ENCODE peak calls at places on chromosomes 4 and X, in seven cellular contexts. One of them, this sample, is unnamed.

GRCh38 chr4:154490589-154491340 is 834 bp downstream of the DCHS2 start:
- DNase-seq in H1: no peak
- DNase-seq in GM12892: peak; percentile 33
- DNase-seq in SK-N-SH: peak; percentile 41
- DNase-seq in K562: no peak
- DNase-seq in HepG2: no peak
- DNase-seq in GM12878: no peak
- DNase-seq in this sample: peak; percentile 34

GRCh38 chr4:169407217-169407845 is 136.6 kb upstream of the SH3RF1 start:
- DNase-seq in GM12878: no peak
- DNase-seq in HepG2: no peak
- DNase-seq in H1: no peak
- DNase-seq in SK-N-SH: no peak
- DNase-seq in GM12892: no peak
- DNase-seq in K562: no peak
- DNase-seq in this sample: no peak

GRCh38 chr4:3399277-3400194 is 42.2 kb upstream of the HGFAC start:
- DNase-seq in SK-N-SH: peak; percentile 33
- DNase-seq in K562: peak; percentile 71
- DNase-seq in HepG2: peak; percentile 36
- DNase-seq in H1: no peak
- DNase-seq in GM12892: no peak
- DNase-seq in GM12878: no peak
- DNase-seq in this sample: no peak

GRCh38 chrX:1400731-1401471 is 9.0 kb upstream of the SLC25A6 start:
- DNase-seq in H1: peak; percentile 91
- DNase-seq in GM12892: no peak
- DNase-seq in GM12878: no peak
- DNase-seq in SK-N-SH: no peak
- DNase-seq in HepG2: peak; percentile 83
- DNase-seq in K562: no peak
- DNase-seq in this sample: no peak

GRCh38 chr4:7359302-7360063 is 75.2 kb downstream of the PSAPL1 start:
- DNase-seq in GM12892: no peak
- DNase-seq in K562: no peak
- DNase-seq in HepG2: no peak
- DNase-seq in H1: no peak
- DNase-seq in SK-N-SH: no peak
- DNase-seq in GM12878: no peak
- DNase-seq in this sample: no peak

GRCh38 chr4:6917445-6918241 is 8.0 kb downstream of the TBC1D14 start:
- DNase-seq in SK-N-SH: peak; percentile 56
- DNase-seq in K562: peak; percentile 63
- DNase-seq in GM12892: no peak
- DNase-seq in GM12878: no peak
- DNase-seq in H1: no peak
- DNase-seq in HepG2: peak; percentile 95
- DNase-seq in this sample: no peak

GRCh38 chr4:39181520-39181904 is 817 bp upstream of the WDR19 start:
- DNase-seq in GM12878: no peak
- DNase-seq in GM12892: no peak
- DNase-seq in H1: no peak
- DNase-seq in HepG2: no peak
- DNase-seq in K562: no peak
- DNase-seq in SK-N-SH: no peak
- DNase-seq in this sample: no peak

GRCh38 chr4:182874158-182874855 is 42.9 kb downstream of the DCTD start:
- DNase-seq in K562: no peak
- DNase-seq in GM12892: no peak
- DNase-seq in GM12878: no peak
- DNase-seq in HepG2: no peak
- DNase-seq in SK-N-SH: no peak
- DNase-seq in H1: no peak
- DNase-seq in this sample: no peak

GRCh38 chrX:143634701-143635442 is 1.0 kb downstream of the SLITRK4 start:
- DNase-seq in K562: no peak
- DNase-seq in SK-N-SH: no peak
- DNase-seq in GM12892: no peak
- DNase-seq in HepG2: no peak
- DNase-seq in H1: no peak
- DNase-seq in GM12878: no peak
- DNase-seq in this sample: no peak

GRCh38 chr4:118942465-118942864 is 53.8 kb downstream of the SYNPO2 start:
- DNase-seq in GM12892: no peak
- DNase-seq in SK-N-SH: peak; percentile 12
- DNase-seq in GM12878: no peak
- DNase-seq in H1: no peak
- DNase-seq in HepG2: no peak
- DNase-seq in K562: no peak
- DNase-seq in this sample: no peak

GRCh38 chr4:109298279-109299010 is 4.0 kb downstream of the COL25A1 start:
- DNase-seq in K562: peak; percentile 24
- DNase-seq in H1: no peak
- DNase-seq in SK-N-SH: peak; percentile 27
- DNase-seq in GM12892: no peak
- DNase-seq in HepG2: no peak
- DNase-seq in GM12878: no peak
- DNase-seq in this sample: peak; percentile 12

GRCh38 chrX:20135956-20136355 is 5.7 kb downstream of the EIF1AX start:
- DNase-seq in K562: no peak
- DNase-seq in GM12878: no peak
- DNase-seq in HepG2: no peak
- DNase-seq in GM12892: no peak
- DNase-seq in H1: no peak
- DNase-seq in SK-N-SH: no peak
- DNase-seq in this sample: no peak

GRCh38 chr4:168076989-168077725 is 15.2 kb upstream of the ANXA10 start:
- DNase-seq in HepG2: peak; percentile 44
- DNase-seq in H1: peak; percentile 36
- DNase-seq in GM12878: peak; percentile 16
- DNase-seq in SK-N-SH: peak; percentile 37
- DNase-seq in K562: peak; percentile 38
- DNase-seq in GM12892: no peak
- DNase-seq in this sample: peak; percentile 8

GRCh38 chr4:81639248-81639647 is 167.5 kb upstream of the RASGEF1B start:
- DNase-seq in GM12892: no peak
- DNase-seq in K562: no peak
- DNase-seq in SK-N-SH: no peak
- DNase-seq in GM12878: no peak
- DNase-seq in H1: no peak
- DNase-seq in HepG2: no peak
- DNase-seq in this sample: no peak

GRCh38 chr4:183099537-183100297 is 660 bp downstream of the WWC2 start:
- DNase-seq in K562: peak; percentile 37
- DNase-seq in HepG2: peak; percentile 35
- DNase-seq in GM12892: peak; percentile 11
- DNase-seq in SK-N-SH: no peak
- DNase-seq in GM12878: no peak
- DNase-seq in H1: no peak
- DNase-seq in this sample: no peak

GRCh38 chr4:154314248-154314647 is 177.4 kb downstream of the DCHS2 start:
- DNase-seq in GM12892: no peak
- DNase-seq in K562: no peak
- DNase-seq in H1: no peak
- DNase-seq in GM12878: no peak
- DNase-seq in SK-N-SH: no peak
- DNase-seq in HepG2: peak; percentile 13
- DNase-seq in this sample: no peak

GRCh38 chrX:14922437-14922836 is 49.2 kb downstream of the MOSPD2 start:
- DNase-seq in K562: no peak
- DNase-seq in HepG2: no peak
- DNase-seq in GM12878: no peak
- DNase-seq in SK-N-SH: no peak
- DNase-seq in H1: no peak
- DNase-seq in GM12892: no peak
- DNase-seq in this sample: no peak

GRCh38 chr4:185115827-185116232 is 27.2 kb upstream of the SLC25A4 start:
- DNase-seq in HepG2: peak; percentile 79
- DNase-seq in SK-N-SH: peak; percentile 86
- DNase-seq in GM12878: no peak
- DNase-seq in H1: no peak
- DNase-seq in GM12892: no peak
- DNase-seq in K562: peak; percentile 91
- DNase-seq in this sample: no peak

GRCh38 chr4:10096201-10096975 is 20.2 kb downstream of the WDR1 start:
- DNase-seq in GM12878: peak; percentile 60
- DNase-seq in SK-N-SH: no peak
- DNase-seq in HepG2: no peak
- DNase-seq in GM12892: peak; percentile 45
- DNase-seq in H1: no peak
- DNase-seq in K562: peak; percentile 60
- DNase-seq in this sample: peak; percentile 62

GRCh38 chr4:4419896-4420295 is 33.0 kb downstream of the NSG1 start:
- DNase-seq in GM12892: no peak
- DNase-seq in GM12878: no peak
- DNase-seq in K562: no peak
- DNase-seq in HepG2: no peak
- DNase-seq in SK-N-SH: no peak
- DNase-seq in H1: no peak
- DNase-seq in this sample: no peak

GRCh38 chr4:165351359-165352130 is 24.1 kb downstream of the MSMO1 start:
- DNase-seq in K562: no peak
- DNase-seq in SK-N-SH: no peak
- DNase-seq in GM12892: no peak
- DNase-seq in H1: no peak
- DNase-seq in HepG2: peak; percentile 43
- DNase-seq in GM12878: no peak
- DNase-seq in this sample: no peak

GRCh38 chrX:19953145-19953544 is 37.7 kb downstream of the BCLAF3 start:
- DNase-seq in GM12892: no peak
- DNase-seq in HepG2: no peak
- DNase-seq in K562: no peak
- DNase-seq in H1: no peak
- DNase-seq in GM12878: no peak
- DNase-seq in SK-N-SH: no peak
- DNase-seq in this sample: no peak

GRCh38 chr4:153728660-153729059 is 31.2 kb downstream of the RNF175 start:
- DNase-seq in GM12892: no peak
- DNase-seq in HepG2: no peak
- DNase-seq in SK-N-SH: no peak
- DNase-seq in GM12878: no peak
- DNase-seq in H1: no peak
- DNase-seq in K562: no peak
- DNase-seq in this sample: no peak

GRCh38 chr4:185441479-185441878 is 15.7 kb upstream of the UFSP2 start:
- DNase-seq in K562: no peak
- DNase-seq in GM12892: no peak
- DNase-seq in HepG2: no peak
- DNase-seq in GM12878: no peak
- DNase-seq in SK-N-SH: no peak
- DNase-seq in H1: no peak
- DNase-seq in this sample: no peak

GRCh38 chr4:100063355-100063754 is 113.3 kb upstream of the H2AZ1 start:
- DNase-seq in SK-N-SH: peak; percentile 16
- DNase-seq in GM12878: no peak
- DNase-seq in GM12892: no peak
- DNase-seq in K562: no peak
- DNase-seq in H1: no peak
- DNase-seq in HepG2: no peak
- DNase-seq in this sample: no peak

DNA sequence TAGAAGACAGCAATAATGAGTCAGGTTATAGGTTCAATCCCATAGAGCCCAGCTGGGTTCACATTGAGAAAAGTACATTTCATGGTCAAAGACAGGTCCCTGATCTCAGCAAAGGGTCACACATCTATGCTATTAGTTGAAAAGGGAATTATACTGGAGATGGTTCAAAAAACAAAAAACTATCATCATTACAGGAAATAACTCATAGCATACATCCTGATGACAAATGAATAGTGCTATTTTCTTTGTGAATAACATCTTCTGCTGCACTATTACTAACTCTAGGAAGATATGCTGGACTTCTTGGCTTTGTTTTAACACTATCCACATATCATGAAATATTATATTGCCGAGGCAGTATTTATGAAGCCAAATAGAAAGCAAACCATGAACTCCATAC is 202.5 kb upstream of the MAB21L2 start:
- DNase-seq in SK-N-SH: no peak
- DNase-seq in HepG2: no peak
- DNase-seq in K562: no peak
- DNase-seq in GM12878: no peak
- DNase-seq in GM12892: no peak
- DNase-seq in H1: no peak
- DNase-seq in this sample: no peak
- TF ChIP-seq POLR2AphosphoS5 in SK-N-SH: no peak
- TF ChIP-seq POLR2AphosphoS5 in HepG2: no peak
- TF ChIP-seq POLR2AphosphoS5 in K562: no peak
- TF ChIP-seq POLR2AphosphoS5 in GM12878: no peak
- TF ChIP-seq POLR2AphosphoS5 in GM12892: no peak
- TF ChIP-seq POLR2AphosphoS5 in H1: no peak
- TF ChIP-seq POLR2AphosphoS5 in this sample: no peak

GRCh38 chrX:31098081-31098480 is 26.2 kb upstream of the FTHL17 start:
- DNase-seq in H1: no peak
- DNase-seq in HepG2: no peak
- DNase-seq in GM12892: no peak
- DNase-seq in GM12878: no peak
- DNase-seq in SK-N-SH: no peak
- DNase-seq in K562: no peak
- DNase-seq in this sample: no peak

GRCh38 chrX:31099536-31100090 is 27.8 kb upstream of the FTHL17 start:
- DNase-seq in H1: no peak
- DNase-seq in GM12878: peak; percentile 77
- DNase-seq in SK-N-SH: no peak
- DNase-seq in HepG2: no peak
- DNase-seq in K562: no peak
- DNase-seq in GM12892: no peak
- DNase-seq in this sample: no peak
- TF ChIP-seq TAF1 in H1: no peak
- TF ChIP-seq TAF1 in GM12878: no peak
- TF ChIP-seq TAF1 in SK-N-SH: no peak
- TF ChIP-seq TAF1 in HepG2: no peak
- TF ChIP-seq TAF1 in K562: no peak
- TF ChIP-seq TAF1 in GM12892: no peak
- TF ChIP-seq TAF1 in this sample: no peak

GRCh38 chr4:74932832-74933561 is at the start of gene PARM1:
- DNase-seq in GM12892: peak; percentile 61
- DNase-seq in K562: peak; percentile 64
- DNase-seq in H1: peak; percentile 73
- DNase-seq in GM12878: no peak
- DNase-seq in HepG2: peak; percentile 59
- DNase-seq in SK-N-SH: peak; percentile 58
- DNase-seq in this sample: peak; percentile 57
- TF ChIP-seq POLR2AphosphoS5 in GM12892: peak; percentile 38
- TF ChIP-seq POLR2AphosphoS5 in K562: no peak
- TF ChIP-seq POLR2AphosphoS5 in H1: peak; percentile 47
- TF ChIP-seq POLR2AphosphoS5 in GM12878: no peak
- TF ChIP-seq POLR2AphosphoS5 in HepG2: no peak
- TF ChIP-seq POLR2AphosphoS5 in SK-N-SH: no peak
- TF ChIP-seq POLR2AphosphoS5 in this sample: no peak

DNA sequence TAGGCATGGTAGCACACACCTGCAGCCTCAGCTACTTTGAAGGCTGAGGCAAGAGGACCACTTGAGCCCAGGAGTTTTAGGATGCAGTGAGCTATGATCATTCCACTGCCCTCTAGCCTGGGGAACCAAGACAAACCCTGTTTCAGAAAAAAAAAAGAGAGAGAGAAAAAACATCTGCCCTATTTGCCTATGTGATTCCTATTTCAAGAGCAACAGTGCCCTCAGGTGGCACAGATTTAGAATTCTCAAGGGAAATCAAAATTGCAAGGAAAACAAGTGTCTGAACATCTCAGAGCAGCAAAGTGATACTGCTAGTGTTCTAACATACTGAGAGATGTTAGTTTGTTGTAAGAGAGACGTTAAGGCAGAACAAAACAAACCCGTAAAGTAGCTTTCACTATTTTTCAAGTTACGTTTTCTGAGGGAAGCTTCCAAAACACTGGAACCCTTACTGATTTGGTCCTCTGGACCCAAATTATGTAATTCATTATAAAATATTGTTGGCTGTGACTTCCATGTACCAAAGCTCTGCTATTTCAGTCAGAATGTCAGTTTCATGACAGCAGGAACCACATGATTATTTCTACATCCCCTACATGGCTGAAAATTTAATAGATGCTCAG is 7.9 kb downstream of the BDH2 start:
- DNase-seq in GM12878: peak; percentile 59
- DNase-seq in K562: peak; percentile 23
- DNase-seq in H1: no peak
- DNase-seq in HepG2: peak; percentile 72
- DNase-seq in GM12892: no peak
- DNase-seq in SK-N-SH: peak; percentile 39
- DNase-seq in this sample: no peak
- TF ChIP-seq TAF1 in GM12878: no peak
- TF ChIP-seq TAF1 in K562: no peak
- TF ChIP-seq TAF1 in H1: no peak
- TF ChIP-seq TAF1 in HepG2: no peak
- TF ChIP-seq TAF1 in GM12892: no peak
- TF ChIP-seq TAF1 in SK-N-SH: no peak
- TF ChIP-seq TAF1 in this sample: no peak